ENCODE peak calls at places on chromosomes 7 and 10, in ten cellular contexts. I is ELR, J is HT1080, W is endothelial cell, T is EH, X is AG08395, F is neuronal stem cell, P is small intestine, Q is HEK293T, D is GM19239. B is an unnamed sample.

GRCh38 chr7:112081778-112082177 is 124.4 kb downstream of the DOCK4 start:
- DNase-seq in I (no peak), J (no peak), W (no peak), T (no peak), X (no peak), F (no peak), P (no peak), Q (no peak), D (no peak), B (no peak)

GRCh38 chr10:117162093-117163021 is 24.3 kb upstream of the VAX1 start:
- DNase-seq in I (no peak), J (no peak), W (no peak), T (no peak), X (no peak), F (no peak), P (no peak), Q (no peak), D (no peak), B (no peak)

GRCh38 chr10:120606051-120606764 is 149.2 kb downstream of the PLPP4 start:
- DNase-seq in I (peak), J (no peak), W (no peak), T (no peak), X (no peak), F (no peak), P (no peak), Q (no peak), D (no peak), B (no peak)

GRCh38 chr10:59463909-59464308 is 101.6 kb upstream of the FAM13C start:
- DNase-seq in I (no peak), J (no peak), W (no peak), T (no peak), X (no peak), F (no peak), P (no peak), Q (no peak), D (no peak), B (no peak)

GRCh38 chr7:151342102-151342646 is 562 bp downstream of the NUB1 start:
- DNase-seq in I (no peak), J (no peak), W (no peak), T (peak), X (no peak), F (no peak), P (peak), Q (no peak), D (no peak), B (no peak)

GRCh38 chr10:34655286-34656170 is 159.6 kb downstream of the PARD3 start:
- DNase-seq in I (peak), J (peak), W (peak), T (peak), X (peak), F (peak), P (peak), Q (peak), D (no peak), B (no peak)

GRCh38 chr10:124378817-124379510 is 39.8 kb downstream of the OAT start:
- DNase-seq in I (no peak), J (peak), W (no peak), T (no peak), X (no peak), F (no peak), P (no peak), Q (no peak), D (no peak), B (no peak)

GRCh38 chr10:36313142-36313541 is 671.0 kb upstream of the FZD8 start:
- DNase-seq in I (no peak), J (no peak), W (no peak), T (no peak), X (no peak), F (no peak), P (no peak), Q (no peak), D (no peak), B (no peak)

GRCh38 chr7:124992881-124993562 is 63.4 kb upstream of the POT1 start:
- DNase-seq in I (peak), J (peak), W (no peak), T (peak), X (peak), F (no peak), P (no peak), Q (no peak), D (no peak), B (no peak)

GRCh38 chr10:79409038-79410035 is 36.1 kb downstream of the ZCCHC24 start:
- DNase-seq in I (no peak), J (no peak), W (no peak), T (no peak), X (no peak), F (no peak), P (no peak), Q (no peak), D (no peak), B (no peak)

GRCh38 chr10:84820596-84820995 is 492.2 kb downstream of the CCSER2 start:
- DNase-seq in I (no peak), J (no peak), W (no peak), T (no peak), X (no peak), F (no peak), P (no peak), Q (no peak), D (no peak), B (no peak)

GRCh38 chr7:93117852-93118530 is at the start of gene SAMD9:
- DNase-seq in I (peak), J (peak), W (no peak), T (peak), X (peak), F (no peak), P (peak), Q (peak), D (peak), B (peak)

GRCh38 chr10:59561397-59562121 is 148.1 kb downstream of the SLC16A9 start:
- DNase-seq in I (no peak), J (peak), W (no peak), T (no peak), X (peak), F (no peak), P (no peak), Q (no peak), D (no peak), B (no peak)

GRCh38 chr10:27558612-27559020 is 54.5 kb downstream of the RAB18 start:
- DNase-seq in I (peak), J (peak), W (peak), T (peak), X (peak), F (peak), P (peak), Q (peak), D (peak), B (no peak)

GRCh38 chr7:75054744-75055527 is 18.7 kb downstream of the RCC1L start:
- DNase-seq in I (peak), J (peak), W (no peak), T (peak), X (peak), F (no peak), P (no peak), Q (no peak), D (no peak), B (no peak)

GRCh38 chr10:86968271-86968993 is at the start of gene ADIRF:
- DNase-seq in I (peak), J (no peak), W (no peak), T (peak), X (peak), F (no peak), P (peak), Q (no peak), D (no peak), B (no peak)

GRCh38 chr7:149773446-149774236 is at the start of gene ZNF467:
- DNase-seq in I (no peak), J (no peak), W (peak), T (peak), X (no peak), F (no peak), P (peak), Q (peak), D (no peak), B (peak)

GRCh38 chr7:151925446-151926335 is 30.6 kb upstream of the GALNTL5 start:
- DNase-seq in I (no peak), J (no peak), W (no peak), T (no peak), X (no peak), F (no peak), P (peak), Q (no peak), D (no peak), B (no peak)

GRCh38 chr7:106420210-106420609 is 135.4 kb upstream of the NAMPT start:
- DNase-seq in I (no peak), J (no peak), W (no peak), T (no peak), X (no peak), F (no peak), P (no peak), Q (no peak), D (no peak), B (no peak)

GRCh38 chr10:60257767-60258428 is 131.8 kb downstream of the ANK3 start:
- DNase-seq in I (no peak), J (no peak), W (no peak), T (no peak), X (no peak), F (no peak), P (no peak), Q (no peak), D (no peak), B (no peak)

GRCh38 chr7:105996860-105997737 is 34.0 kb downstream of the CDHR3 start:
- DNase-seq in I (no peak), J (no peak), W (no peak), T (no peak), X (no peak), F (no peak), P (peak), Q (no peak), D (no peak), B (no peak)

GRCh38 chr10:125788156-125789034 is 12.8 kb upstream of the MMP21 start:
- DNase-seq in I (no peak), J (peak), W (peak), T (no peak), X (no peak), F (no peak), P (peak), Q (no peak), D (no peak), B (no peak)

GRCh38 chr7:157738064-157738460 is 401.3 kb downstream of the DNAJB6 start:
- DNase-seq in I (no peak), J (no peak), W (no peak), T (no peak), X (no peak), F (peak), P (no peak), Q (no peak), D (no peak), B (no peak)

B was measured in natural killer cell.